ENCODE peak calls at places on chromosomes 3 and 15, in seven cellular contexts. V is endodermal cell, E is H9, Z is B cell, B is body of pancreas, M is fibroblast of pulmonary artery, P is suprapubic skin. Y is an unnamed sample.

GRCh38 chr3:12483364-12483763 is 916 bp upstream of the TSEN2 start:
- DNase-seq in V (no peak), E (no peak), Z (peak; percentile 14), B (no peak), M (peak; percentile 31), P (no peak), Y (no peak)

GRCh38 chr15:68775671-68776476 is 44.8 kb downstream of the ANP32A start:
- DNase-seq in V (no peak), E (no peak), Z (no peak), B (peak; percentile 53), M (peak; percentile 93), P (peak; percentile 90), Y (no peak)

GRCh38 chr3:105686324-105686897 is 182.4 kb downstream of the CBLB start:
- DNase-seq in V (no peak), E (no peak), Z (peak; percentile 34), B (no peak), M (peak; percentile 62), P (no peak), Y (no peak)

GRCh38 chr3:50453907-50454306 is 49.5 kb downstream of the CACNA2D2 start:
- DNase-seq in V (no peak), E (peak; percentile 57), Z (no peak), B (no peak), M (no peak), P (no peak), Y (no peak)

GRCh38 chr15:73331991-73332925 is 36.5 kb downstream of the HCN4 start:
- DNase-seq in V (no peak), E (no peak), Z (no peak), B (no peak), M (no peak), P (no peak), Y (no peak)

GRCh38 chr15:69081310-69082004 is 67.0 kb downstream of the NOX5 start:
- DNase-seq in V (peak; percentile 74), E (peak; percentile 50), Z (no peak), B (peak; percentile 41), M (peak; percentile 90), P (no peak), Y (peak; percentile 11)

GRCh38 chr15:74725241-74725774 is at the start of gene CYP1A1:
- DNase-seq in V (peak; percentile 85), E (peak; percentile 66), Z (peak; percentile 20), B (peak; percentile 69), M (no peak), P (no peak), Y (no peak)

GRCh38 chr3:169542347-169542751 is 121.2 kb downstream of the MECOM start:
- DNase-seq in V (no peak), E (no peak), Z (no peak), B (no peak), M (peak; percentile 90), P (no peak), Y (no peak)

GRCh38 chr3:128073185-128073725 is 21.0 kb downstream of the SEC61A1 start:
- DNase-seq in V (peak; percentile 43), E (no peak), Z (no peak), B (no peak), M (no peak), P (peak; percentile 55), Y (no peak)

GRCh38 chr3:141410861-141411771 is 42.8 kb downstream of the ZBTB38 start:
- DNase-seq in V (no peak), E (no peak), Z (peak; percentile 39), B (no peak), M (no peak), P (no peak), Y (no peak)

GRCh38 chr3:193983846-193984245 is 152.1 kb upstream of the HES1 start:
- DNase-seq in V (no peak), E (no peak), Z (no peak), B (no peak), M (no peak), P (no peak), Y (no peak)

GRCh38 chr3:177565981-177566380 is 368.7 kb upstream of the TBL1XR1 start:
- DNase-seq in V (no peak), E (no peak), Z (no peak), B (no peak), M (no peak), P (no peak), Y (no peak)

GRCh38 chr15:99443056-99443756 is 122.6 kb upstream of the MEF2A start:
- DNase-seq in V (no peak), E (no peak), Z (no peak), B (no peak), M (no peak), P (no peak), Y (no peak)

GRCh38 chr15:98878172-98878571 is 129.4 kb downstream of the PGPEP1L start:
- DNase-seq in V (no peak), E (no peak), Z (no peak), B (no peak), M (no peak), P (no peak), Y (no peak)

GRCh38 chr3:135801018-135801417 is 164.5 kb upstream of the PPP2R3A start:
- DNase-seq in V (no peak), E (no peak), Z (no peak), B (no peak), M (no peak), P (no peak), Y (no peak)

GRCh38 chr3:125684199-125684598 is 88.9 kb upstream of the OSBPL11 start:
- DNase-seq in V (peak; percentile 90), E (peak; percentile 79), Z (no peak), B (peak; percentile 17), M (peak; percentile 30), P (no peak), Y (no peak)

GRCh38 chr3:111081008-111081545 is 9.5 kb downstream of the NECTIN3 start:
- DNase-seq in V (no peak), E (no peak), Z (no peak), B (no peak), M (peak; percentile 42), P (no peak), Y (no peak)

GRCh38 chr15:76190767-76191538 is 120.3 kb downstream of the ETFA start:
- DNase-seq in V (peak; percentile 96), E (peak; percentile 90), Z (peak; percentile 79), B (peak; percentile 85), M (peak; percentile 70), P (peak; percentile 86), Y (no peak)

GRCh38 chr15:89917442-89918085 is 4.8 kb upstream of the ARPIN start:
- DNase-seq in V (no peak), E (no peak), Z (no peak), B (no peak), M (no peak), P (no peak), Y (no peak)

GRCh38 chr3:51799879-51800757 is 21.1 kb upstream of the IQCF6 start:
- DNase-seq in V (peak; percentile 66), E (no peak), Z (peak; percentile 57), B (peak; percentile 25), M (peak; percentile 86), P (no peak), Y (peak; percentile 34)

GRCh38 chr3:150300376-150300775 is 107.7 kb upstream of the TSC22D2 start:
- DNase-seq in V (no peak), E (no peak), Z (no peak), B (no peak), M (peak; percentile 39), P (no peak), Y (no peak)

GRCh38 chr3:150300847-150301517 is 107.1 kb upstream of the TSC22D2 start:
- DNase-seq in V (no peak), E (no peak), Z (no peak), B (no peak), M (no peak), P (no peak), Y (no peak)

GRCh38 chr3:150307862-150308261 is 100.2 kb upstream of the TSC22D2 start:
- DNase-seq in V (no peak), E (no peak), Z (no peak), B (no peak), M (no peak), P (no peak), Y (no peak)

GRCh38 chr3:150302246-150302645 is 105.9 kb upstream of the TSC22D2 start:
- DNase-seq in V (no peak), E (no peak), Z (no peak), B (no peak), M (no peak), P (no peak), Y (no peak)

GRCh38 chr3:150303776-150304175 is 104.3 kb upstream of the TSC22D2 start:
- DNase-seq in V (peak; percentile 78), E (no peak), Z (no peak), B (peak; percentile 22), M (no peak), P (no peak), Y (no peak)
- TF ChIP-seq CTCF in V (peak; percentile 80), E (peak; percentile 69), Z (no peak), B (peak; percentile 54), M (peak; percentile 32), P (no peak), Y (peak; percentile 6)

GRCh38 chr3:70308760-70309159 is 3.7 kb downstream of the MDFIC2 start:
- DNase-seq in V (peak; percentile 67), E (peak; percentile 43), Z (no peak), B (no peak), M (peak; percentile 3), P (no peak), Y (no peak)
- TF ChIP-seq CTCF in V (peak; percentile 68), E (peak; percentile 59), Z (no peak), B (no peak), M (no peak), P (no peak), Y (no peak)

DNA sequence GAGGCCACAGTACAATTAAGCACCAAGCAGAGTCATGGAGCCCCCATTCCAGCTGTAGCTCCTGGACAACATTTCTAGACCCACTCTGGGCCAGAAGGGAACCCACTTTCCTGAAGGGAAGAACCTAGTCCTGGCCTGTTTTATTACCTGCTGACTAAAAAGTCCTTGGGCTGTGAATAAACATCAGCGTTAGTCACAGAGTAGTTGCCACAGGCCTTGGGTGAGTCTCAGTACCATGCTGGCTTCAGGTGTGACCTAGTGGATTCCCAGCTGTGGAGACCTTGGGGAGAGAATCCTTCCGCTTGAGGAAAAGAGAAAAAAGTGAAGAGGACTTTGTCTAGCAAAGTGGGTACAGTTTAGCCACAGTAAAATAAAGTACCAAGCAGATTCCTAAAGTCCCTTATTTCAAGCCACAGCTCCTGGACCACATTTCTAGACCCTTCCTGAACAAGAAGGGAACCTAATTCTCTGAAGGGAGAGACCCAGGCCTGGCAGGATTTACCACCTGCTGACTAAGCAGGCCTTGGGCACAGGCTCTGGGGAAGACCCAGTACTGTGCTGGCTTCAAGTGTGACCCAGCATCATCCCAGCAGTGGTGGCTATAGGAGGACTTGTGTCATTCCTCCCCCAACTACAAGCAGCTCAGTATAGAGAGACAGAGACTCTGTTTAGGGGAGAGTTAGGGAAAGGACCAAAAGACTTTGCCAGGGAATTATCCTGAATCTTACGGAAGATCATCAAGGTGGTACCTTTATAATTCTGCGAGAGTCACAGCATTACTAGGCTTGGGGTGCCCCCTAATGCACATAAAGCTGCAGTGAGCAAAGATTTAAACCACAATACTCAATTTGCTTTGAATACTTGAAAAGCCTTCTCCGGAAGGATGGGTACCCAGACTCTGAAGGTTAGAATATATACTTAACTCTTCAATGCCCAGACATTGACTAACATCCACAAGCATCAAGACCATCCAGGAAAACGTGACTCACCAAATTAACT is 118.2 kb upstream of the KCNH8 start:
- DNase-seq in V (peak; percentile 49), E (peak; percentile 27), Z (no peak), B (no peak), M (no peak), P (no peak), Y (no peak)
- TF ChIP-seq CTCF in V (peak; percentile 63), E (peak; percentile 59), Z (no peak), B (no peak), M (no peak), P (no peak), Y (no peak)

DNA sequence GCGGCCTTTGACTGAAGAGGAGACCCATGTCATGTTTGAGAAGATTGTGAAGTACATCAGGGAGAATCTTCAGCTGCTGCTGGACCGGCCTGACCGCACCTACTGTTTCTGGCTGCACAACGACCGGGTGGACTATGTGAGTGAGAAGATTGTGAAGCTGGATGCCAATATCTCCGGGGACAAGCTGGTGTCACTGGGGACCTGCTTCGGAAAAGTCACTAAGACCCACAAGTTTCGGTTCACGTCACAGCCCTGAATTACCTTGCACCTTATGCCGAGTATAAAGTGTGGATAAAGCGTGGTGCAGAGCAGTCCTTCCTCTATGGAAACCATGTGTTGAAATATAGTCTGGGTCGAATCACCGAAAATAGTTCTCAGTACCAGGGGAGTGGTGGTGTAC is 16.0 kb upstream of the DNAJC13 start:
- DNase-seq in V (no peak), E (no peak), Z (no peak), B (no peak), M (no peak), P (no peak), Y (no peak)
- TF ChIP-seq CTCF in V (no peak), E (no peak), Z (no peak), B (no peak), M (no peak), P (no peak), Y (no peak)

Y was measured in AG09319.